ENCODE peak calls at places on chromosome 7, in five cellular contexts. J, X, F, O and T are unnamed samples.

GRCh38 chr7:151687523-151688235 is 168.0 kb upstream of the RHEB start:
- DNase-seq in X (peak; percentile 96), J (peak; percentile 74), O (no peak), F (peak; percentile 7), T (peak; percentile 44)

GRCh38 chr7:17269345-17270221 is 28.9 kb upstream of the AHR start:
- DNase-seq in F (no peak), X (no peak), J (no peak), O (no peak), T (no peak)

GRCh38 chr7:82521906-82522445 is 78.4 kb upstream of the CACNA2D1 start:
- DNase-seq in X (peak; percentile 16), J (no peak), F (no peak), O (no peak), T (no peak)

GRCh38 chr7:105808703-105809590 is 67.5 kb downstream of the ATXN7L1 start:
- DNase-seq in X (peak; percentile 64), J (no peak), F (peak; percentile 83), O (peak; percentile 77), T (no peak)

GRCh38 chr7:151735186-151735853 is 141.6 kb downstream of the PRKAG2 start:
- DNase-seq in O (no peak), F (no peak), J (no peak), X (no peak), T (no peak)

GRCh38 chr7:28830831-28831230 is 127.3 kb downstream of the TRIL start:
- DNase-seq in O (no peak), J (no peak), F (no peak), X (no peak), T (no peak)

GRCh38 chr7:77655361-77655760 is 40.9 kb upstream of the RSBN1L start:
- DNase-seq in X (no peak), F (no peak), J (no peak), O (no peak), T (no peak)

GRCh38 chr7:157612664-157613561 is 276.1 kb downstream of the DNAJB6 start:
- DNase-seq in J (peak; percentile 68), X (no peak), F (peak; percentile 47), O (peak; percentile 76), T (no peak)

GRCh38 chr7:158369866-158370265 is 217.8 kb downstream of the PTPRN2 start:
- DNase-seq in X (no peak), F (no peak), J (no peak), O (no peak), T (no peak)

GRCh38 chr7:112510743-112511110 is 29.9 kb downstream of the LSMEM1 start:
- DNase-seq in F (no peak), J (no peak), O (no peak), X (no peak), T (no peak)

GRCh38 chr7:69429817-69430501 is 168.3 kb upstream of the AUTS2 start:
- DNase-seq in J (peak; percentile 79), X (peak; percentile 7), F (no peak), O (no peak), T (no peak)

GRCh38 chr7:105429746-105430612 is 41.3 kb upstream of the SRPK2 start:
- DNase-seq in F (peak; percentile 54), J (no peak), O (peak; percentile 64), X (peak; percentile 69), T (no peak)

GRCh38 chr7:27747969-27748368 is 8.0 kb downstream of the TAX1BP1 start:
- DNase-seq in J (no peak), X (no peak), O (no peak), F (no peak), T (no peak)

GRCh38 chr7:82932516-82932915 is 230.2 kb downstream of the PCLO start:
- DNase-seq in J (no peak), O (no peak), X (no peak), F (no peak), T (no peak)

GRCh38 chr7:73626814-73627213 is 2.5 kb upstream of the MLXIPL start:
- DNase-seq in O (no peak), X (peak; percentile 17), J (no peak), F (no peak), T (no peak)

GRCh38 chr7:105721571-105722104 is 140.3 kb upstream of the EFCAB10 start:
- DNase-seq in O (no peak), X (no peak), F (no peak), J (no peak), T (no peak)

GRCh38 chr7:122515404-122515803 is 183.5 kb downstream of the RNF133 start:
- DNase-seq in O (no peak), J (no peak), F (no peak), X (no peak), T (no peak)

GRCh38 chr7:98877692-98878364 is 504 bp upstream of the TRRAP start:
- DNase-seq in O (no peak), J (no peak), F (no peak), X (no peak), T (no peak)

GRCh38 chr7:93622036-93622714 is 47.7 kb upstream of the CALCR start:
- DNase-seq in F (no peak), O (peak; percentile 2), J (no peak), X (peak; percentile 50), T (no peak)

GRCh38 chr7:49848211-49848841 is 74.9 kb downstream of the VWC2 start:
- DNase-seq in O (no peak), J (no peak), F (no peak), X (no peak), T (no peak)

GRCh38 chr7:49855281-49855980 is 82.0 kb downstream of the VWC2 start:
- DNase-seq in J (no peak), F (no peak), O (no peak), X (no peak), T (no peak)

GRCh38 chr7:49845626-49846025 is 72.2 kb downstream of the VWC2 start:
- DNase-seq in F (no peak), J (no peak), X (no peak), O (no peak), T (no peak)

GRCh38 chr7:49852619-49853462 is 79.4 kb downstream of the VWC2 start:
- DNase-seq in O (peak; percentile 2), F (peak; percentile 63), X (peak; percentile 52), J (no peak), T (no peak)

GRCh38 chr7:49850921-49851613 is 77.6 kb downstream of the VWC2 start:
- DNase-seq in O (no peak), J (no peak), F (no peak), X (no peak), T (no peak)
- TF ChIP-seq CTCF in O (no peak), J (no peak), F (no peak), X (no peak), T (no peak)

GRCh38 chr7:128727239-128727638 is 11.9 kb upstream of the CALU start:
- DNase-seq in F (no peak), J (no peak), O (no peak), X (no peak), T (no peak)
- TF ChIP-seq CTCF in F (no peak), J (no peak), O (no peak), X (no peak), T (no peak)

DNA sequence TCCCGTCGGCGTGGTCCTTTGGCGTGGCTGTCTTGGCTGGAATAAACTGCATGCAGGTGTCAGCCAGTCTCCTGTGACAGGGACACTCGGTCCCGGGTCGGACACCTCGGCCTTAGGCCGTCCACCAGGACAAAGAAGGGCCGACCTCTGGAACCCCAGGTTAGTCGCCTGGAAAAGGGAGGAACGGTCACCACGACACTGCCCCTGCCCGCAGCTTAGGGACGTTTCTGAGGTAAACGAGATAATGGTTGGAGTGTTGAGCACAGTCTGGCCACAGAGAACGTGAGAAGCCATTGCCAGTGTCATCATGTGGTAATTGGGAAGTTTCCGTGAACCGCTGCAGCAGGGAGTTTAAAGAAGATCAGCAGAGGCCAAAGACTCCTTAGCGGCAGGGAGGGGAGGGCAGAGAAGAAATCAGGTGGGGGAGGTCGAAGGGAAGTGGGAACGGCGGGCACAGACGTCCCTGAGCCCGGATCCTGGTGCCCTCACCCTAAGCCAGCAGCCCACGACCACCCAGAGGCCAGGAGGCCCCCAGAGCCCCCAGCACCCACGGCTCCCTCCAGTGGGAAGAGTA is 73.5 kb upstream of the FAM20C start:
- DNase-seq in F (no peak), O (no peak), J (no peak), X (no peak), T (no peak)
- TF ChIP-seq CTCF in F (no peak), O (no peak), J (no peak), X (no peak), T (no peak)

GRCh38 chr7:24291271-24291670 is 7.3 kb downstream of the NPY start:
- DNase-seq in J (no peak), O (no peak), F (no peak), X (no peak), T (no peak)

GRCh38 chr7:24284699-24285506 is 913 bp downstream of the NPY start:
- DNase-seq in O (peak; percentile 29), J (peak; percentile 36), F (no peak), X (no peak), T (no peak)

GRCh38 chr7:24290004-24290641 is 6.1 kb downstream of the NPY start:
- DNase-seq in O (peak; percentile 61), J (no peak), F (peak; percentile 84), X (peak; percentile 23), T (no peak)
- TF ChIP-seq CTCF in O (peak; percentile 41), J (peak; percentile 60), F (peak; percentile 69), X (peak; percentile 19), T (no peak)

GRCh38 chr7:3206101-3206500 is 95.0 kb upstream of the SDK1 start:
- DNase-seq in J (no peak), O (no peak), F (no peak), X (no peak), T (no peak)
- TF ChIP-seq CTCF in J (no peak), O (no peak), F (no peak), X (no peak), T (no peak)

GRCh38 chr7:108252177-108252576 is 122.0 kb upstream of the LAMB4 start:
- DNase-seq in X (no peak), J (no peak), O (no peak), F (no peak), T (no peak)
- TF ChIP-seq CTCF in X (no peak), J (no peak), O (no peak), F (no peak), T (no peak)